ENCODE peak calls at places on chromosome 2, in six cellular contexts. T, U, F, B, H and Z are unnamed samples. For H3K4me1, the result is how much of the 10 kb centered on the place peaks cover.

GRCh38 chr2:106839849-106840595 is 45.9 kb downstream of the ST6GAL2 start:
- DNase-seq in T (no peak), U (no peak), F (peak), B (no peak), H (no peak), Z (peak)

GRCh38 chr2:219595250-219595649 is 2.4 kb upstream of the STK11IP start:
- DNase-seq in T (no peak), U (no peak), F (no peak), B (no peak), H (no peak), Z (no peak)

GRCh38 chr2:168245074-168245825 is 2.1 kb downstream of the STK39 start:
- DNase-seq in T (no peak), U (no peak), F (no peak), B (no peak), H (no peak), Z (no peak)

GRCh38 chr2:200077210-200077650 is 121.8 kb downstream of the MAIP1 start:
- DNase-seq in T (no peak), U (no peak), F (no peak), B (no peak), H (peak), Z (no peak)

GRCh38 chr2:173644146-173644545 is 289.5 kb downstream of the CDCA7 start:
- DNase-seq in T (no peak), U (no peak), F (no peak), B (no peak), H (no peak), Z (no peak)

GRCh38 chr2:48483506-48483905 is 46.4 kb upstream of the STON1 start:
- DNase-seq in T (no peak), U (no peak), F (no peak), B (peak), H (no peak), Z (no peak)

GRCh38 chr2:66691199-66691975 is 256.5 kb downstream of the MEIS1 start:
- DNase-seq in T (no peak), U (no peak), F (no peak), B (no peak), H (no peak), Z (no peak)

GRCh38 chr2:85516649-85517389 is 22.1 kb upstream of the MAT2A start:
- DNase-seq in T (no peak), U (peak), F (no peak), B (no peak), H (no peak), Z (no peak)

GRCh38 chr2:48292429-48292828 is 237.5 kb upstream of the STON1 start:
- DNase-seq in T (no peak), U (no peak), F (no peak), B (no peak), H (no peak), Z (no peak)

GRCh38 chr2:190974629-190975361 is 39.2 kb downstream of the STAT1 start:
- DNase-seq in T (no peak), U (no peak), F (no peak), B (no peak), H (no peak), Z (no peak)

GRCh38 chr2:190979906-190980629 is 33.9 kb downstream of the STAT1 start:
- DNase-seq in T (no peak), U (peak), F (peak), B (peak), H (no peak), Z (no peak)

GRCh38 chr2:190976521-190976920 is 37.5 kb downstream of the STAT1 start:
- DNase-seq in T (no peak), U (no peak), F (no peak), B (no peak), H (no peak), Z (no peak)

GRCh38 chr2:190978389-190979053 is 35.5 kb downstream of the STAT1 start:
- DNase-seq in T (no peak), U (no peak), F (no peak), B (no peak), H (no peak), Z (no peak)

DNA sequence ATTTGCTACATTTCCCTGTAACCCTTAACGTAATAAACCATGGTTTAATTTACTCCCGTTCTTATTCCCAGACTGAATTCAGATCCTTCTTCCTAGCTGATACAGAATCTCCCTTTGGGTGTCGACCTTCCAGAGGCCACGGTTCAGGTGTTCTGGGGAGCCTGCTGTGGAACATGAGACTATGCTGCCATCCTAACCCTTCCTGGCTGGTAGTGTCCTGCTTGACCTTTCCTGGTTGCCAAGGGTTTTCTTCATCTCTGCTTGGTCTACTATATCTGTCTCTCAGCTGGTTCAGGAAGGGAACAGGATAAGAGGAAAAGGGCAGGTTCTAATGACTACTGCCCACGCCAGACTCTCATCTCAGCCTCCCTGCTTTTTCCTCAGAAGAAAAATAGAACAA is 36.5 kb downstream of the STAT1 start:
- DNase-seq in T (no peak), U (no peak), F (no peak), B (no peak), H (no peak), Z (no peak)
- H3K4me1 ChIP-seq in T (under half), U (under half), F (under half), B (under half), H (under half), Z (under half)

GRCh38 chr2:213279961-213280360 is 4.3 kb upstream of the SPAG16 start:
- DNase-seq in T (no peak), U (no peak), F (no peak), B (no peak), H (no peak), Z (no peak)

GRCh38 chr2:213288913-213289700 is 4.8 kb downstream of the SPAG16 start:
- DNase-seq in T (no peak), U (peak), F (no peak), B (no peak), H (no peak), Z (no peak)

GRCh38 chr2:213281156-213281555 is 3.1 kb upstream of the SPAG16 start:
- DNase-seq in T (no peak), U (no peak), F (no peak), B (no peak), H (no peak), Z (no peak)

GRCh38 chr2:213285404-213285803 is 1.1 kb downstream of the SPAG16 start:
- DNase-seq in T (no peak), U (no peak), F (no peak), B (no peak), H (no peak), Z (no peak)

DNA sequence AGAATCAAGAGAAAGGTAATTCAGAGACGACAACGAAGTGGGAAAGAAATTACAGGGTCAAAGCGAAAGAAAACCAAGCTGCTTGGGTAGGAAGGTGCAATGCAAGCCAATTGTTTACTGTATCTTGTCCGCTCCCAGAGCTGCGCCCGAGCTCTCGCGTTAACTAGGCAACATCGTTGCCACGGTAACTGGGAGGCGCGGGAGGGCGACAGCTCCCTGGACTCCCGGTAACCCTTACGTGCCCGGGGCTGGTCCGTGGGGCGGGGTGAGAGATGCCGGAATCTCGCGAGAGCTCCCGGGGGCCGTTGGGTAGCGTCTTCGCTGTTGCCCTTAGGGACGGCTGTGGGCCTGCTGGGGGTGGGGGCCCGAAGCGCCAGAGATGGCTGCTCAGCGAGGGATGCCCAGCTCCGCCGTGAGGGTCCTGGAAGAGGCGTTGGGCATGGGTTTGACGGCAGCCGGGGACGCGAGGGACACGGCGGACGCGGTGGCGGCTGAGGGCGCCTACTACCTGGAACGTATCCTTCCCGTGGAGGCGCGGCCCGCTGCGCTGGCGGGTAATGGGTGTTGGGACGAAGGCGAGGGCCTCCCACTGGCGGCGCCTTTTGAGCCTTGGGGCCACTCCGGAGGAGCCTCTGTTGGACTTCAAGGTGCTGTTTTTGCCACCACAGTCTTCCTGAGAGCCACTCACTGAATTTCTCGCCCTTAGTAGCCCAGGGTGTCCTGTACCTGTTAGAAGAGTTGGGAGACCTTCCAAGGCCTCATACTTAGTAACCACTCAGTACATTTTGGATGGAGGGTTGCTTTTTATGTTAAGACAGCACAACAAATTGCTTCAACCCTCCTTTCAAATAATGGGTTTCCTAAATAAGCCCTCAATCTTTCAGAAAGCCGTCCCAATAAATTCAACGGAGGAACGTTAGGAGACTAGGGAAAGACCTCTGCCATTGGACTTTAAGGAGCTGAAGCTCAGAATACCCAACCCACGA is at the start of gene SPAG16:
- DNase-seq in T (peak), U (peak), F (peak), B (peak), H (peak), Z (peak)
- TF ChIP-seq POLR2AphosphoS5 in T (peak), U (peak), F (peak), B (peak), H (peak), Z (peak)

GRCh38 chr2:26002617-26003310 is 20.5 kb upstream of the KIF3C start:
- DNase-seq in T (no peak), U (peak), F (no peak), B (no peak), H (no peak), Z (no peak)

GRCh38 chr2:25996844-25997243 is 14.5 kb upstream of the KIF3C start:
- DNase-seq in T (no peak), U (no peak), F (no peak), B (no peak), H (no peak), Z (no peak)

GRCh38 chr2:26000561-26001211 is 18.4 kb upstream of the KIF3C start:
- DNase-seq in T (no peak), U (peak), F (no peak), B (no peak), H (no peak), Z (no peak)

GRCh38 chr2:26001743-26002341 is 19.5 kb upstream of the KIF3C start:
- DNase-seq in T (no peak), U (peak), F (no peak), B (peak), H (no peak), Z (no peak)
- H3K4me1 ChIP-seq in T (half or more), U (half or more), F (under half), B (under half), H (under half), Z (under half)

GRCh38 chr2:43010428-43011141 is 215.8 kb downstream of the ZFP36L2 start:
- DNase-seq in T (peak), U (peak), F (no peak), B (no peak), H (no peak), Z (no peak)
- TF ChIP-seq POLR2AphosphoS5 in T (no peak), U (no peak), F (no peak), B (no peak), H (no peak), Z (no peak)

DNA sequence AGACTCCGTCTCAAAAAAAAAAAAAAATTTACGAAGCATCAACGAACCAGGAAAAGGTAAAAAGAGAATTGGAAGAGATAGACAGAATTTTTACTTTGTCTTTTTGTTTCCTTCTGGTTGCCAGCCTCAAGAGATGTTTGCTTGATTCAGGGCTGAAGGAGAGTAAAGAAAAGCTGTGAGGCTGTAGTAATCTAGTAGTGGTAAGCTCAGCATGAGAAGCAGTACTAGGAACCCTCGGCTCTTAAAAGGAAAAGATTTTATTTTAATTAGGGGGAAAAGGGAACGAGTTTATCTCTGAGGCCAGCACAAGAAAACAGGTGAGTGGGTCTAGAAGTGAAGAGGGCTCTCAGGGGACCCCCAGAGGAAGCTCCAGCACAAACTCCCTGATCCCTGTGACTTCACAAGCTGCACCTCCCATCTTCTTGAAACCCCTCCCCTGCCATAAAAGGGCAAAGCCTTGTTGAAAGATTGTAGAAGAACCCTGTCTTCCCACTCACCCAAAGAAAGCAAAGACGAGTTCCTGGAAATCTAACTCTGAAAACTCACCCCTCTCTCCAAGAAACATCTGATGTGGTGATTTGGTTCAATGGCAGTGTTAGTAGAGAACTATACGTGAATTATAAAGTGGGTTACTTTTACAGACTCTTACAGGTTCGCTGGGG is 8.6 kb downstream of the RBMS1 start:
- DNase-seq in T (no peak), U (no peak), F (no peak), B (no peak), H (no peak), Z (no peak)
- H3K4me1 ChIP-seq in T (under half), U (under half), F (under half), B (half or more), H (under half), Z (half or more)

DNA sequence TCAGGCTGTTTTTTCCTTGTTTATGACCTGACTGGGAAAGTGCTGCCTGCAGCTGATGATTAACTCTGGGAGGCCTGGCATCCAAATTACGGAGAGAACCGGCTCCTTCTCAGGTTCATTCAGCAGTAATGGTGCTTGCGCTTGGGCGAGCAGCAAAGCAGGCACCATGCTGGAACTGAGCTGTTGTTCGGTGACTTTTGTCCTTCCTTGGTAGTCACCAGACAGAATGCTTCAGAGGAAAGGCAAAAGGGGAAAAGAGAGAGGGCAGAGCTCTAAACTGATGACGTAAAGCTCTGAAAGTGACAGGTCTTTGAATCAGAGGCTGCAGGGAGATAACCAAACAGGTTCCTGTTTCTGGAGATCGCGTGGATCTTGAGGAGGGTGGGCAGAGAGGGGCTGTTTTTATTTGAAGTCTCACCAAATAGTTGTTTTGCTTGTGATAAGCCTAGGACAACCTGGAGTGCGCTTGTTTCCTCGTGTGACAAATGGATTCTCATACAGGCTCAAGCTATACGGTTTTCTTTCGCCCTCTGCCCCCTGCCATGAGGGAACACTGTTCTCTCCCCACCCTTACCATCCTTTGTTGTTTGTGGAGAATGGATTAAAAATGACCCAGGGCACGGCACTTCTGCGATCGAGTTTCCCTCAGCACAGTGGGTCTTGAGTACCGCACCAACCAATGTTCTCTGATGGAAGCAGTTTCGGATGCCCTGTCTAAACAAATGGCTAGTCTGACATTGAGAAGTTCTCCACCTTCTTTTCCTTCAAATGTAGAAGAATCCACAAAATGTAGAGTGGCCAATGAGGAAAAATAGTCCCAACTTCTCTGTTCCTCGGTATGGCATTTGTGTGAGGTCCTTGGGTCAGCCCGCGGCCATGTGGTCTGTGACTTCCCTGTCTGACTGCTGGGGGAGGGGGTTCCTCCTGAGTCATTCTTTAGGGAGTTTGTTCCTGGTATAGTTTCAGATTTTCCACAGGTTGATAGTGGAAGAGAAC is 1.3 kb downstream of the RASGRP3 start:
- DNase-seq in T (no peak), U (peak), F (no peak), B (peak), H (peak), Z (no peak)
- TF ChIP-seq POLR2AphosphoS5 in T (no peak), U (no peak), F (no peak), B (peak), H (no peak), Z (no peak)

GRCh38 chr2:43131890-43132522 is 94.4 kb downstream of the ZFP36L2 start:
- DNase-seq in T (no peak), U (no peak), F (peak), B (no peak), H (no peak), Z (no peak)

GRCh38 chr2:43129676-43130547 is 96.5 kb downstream of the ZFP36L2 start:
- DNase-seq in T (no peak), U (peak), F (peak), B (peak), H (no peak), Z (no peak)

GRCh38 chr2:43129254-43129653 is 97.2 kb downstream of the ZFP36L2 start:
- DNase-seq in T (no peak), U (no peak), F (no peak), B (peak), H (no peak), Z (no peak)

GRCh38 chr2:43131051-43131889 is 95.1 kb downstream of the ZFP36L2 start:
- DNase-seq in T (peak), U (peak), F (peak), B (peak), H (peak), Z (peak)

GRCh38 chr2:43130548-43130875 is 95.9 kb downstream of the ZFP36L2 start:
- DNase-seq in T (no peak), U (no peak), F (peak), B (peak), H (no peak), Z (no peak)
- H3K4me1 ChIP-seq in T (half or more), U (half or more), F (under half), B (under half), H (under half), Z (half or more)